ENCODE peak calls at places on chromosomes 7 and 10, in ten cellular contexts. One of them, this sample, is unnamed.

GRCh38 chr7:28170701-28171100 is 9.9 kb downstream of the JAZF1 start:
- DNase-seq in body of pancreas: no peak
- DNase-seq in fibroblast of the aortic adventitia: no peak
- DNase-seq in foreskin keratinocyte: no peak
- DNase-seq in ELF-1: no peak
- DNase-seq in NCI-H1092: no peak
- DNase-seq in GM18507: no peak
- DNase-seq in epithelial cell of esophagus: no peak
- DNase-seq in Calu3: no peak
- DNase-seq in anterior cingulate cortex: no peak
- DNase-seq in this sample: no peak

GRCh38 chr7:151754142-151754590 is 122.7 kb downstream of the PRKAG2 start:
- DNase-seq in body of pancreas: peak
- DNase-seq in epithelial cell of esophagus: peak
- DNase-seq in anterior cingulate cortex: no peak
- DNase-seq in ELF-1: peak
- DNase-seq in Calu3: peak
- DNase-seq in fibroblast of the aortic adventitia: peak
- DNase-seq in NCI-H1092: no peak
- DNase-seq in GM18507: peak
- DNase-seq in foreskin keratinocyte: peak
- DNase-seq in this sample: peak

GRCh38 chr10:69632516-69633199 is 2.6 kb downstream of the FAM241B start:
- DNase-seq in body of pancreas: no peak
- DNase-seq in anterior cingulate cortex: no peak
- DNase-seq in Calu3: no peak
- DNase-seq in ELF-1: no peak
- DNase-seq in epithelial cell of esophagus: peak
- DNase-seq in foreskin keratinocyte: peak
- DNase-seq in NCI-H1092: no peak
- DNase-seq in GM18507: no peak
- DNase-seq in fibroblast of the aortic adventitia: no peak
- DNase-seq in this sample: no peak

GRCh38 chr10:66639351-66639750 is 286.5 kb upstream of the LRRTM3 start:
- DNase-seq in GM18507: no peak
- DNase-seq in ELF-1: no peak
- DNase-seq in body of pancreas: no peak
- DNase-seq in NCI-H1092: no peak
- DNase-seq in Calu3: no peak
- DNase-seq in foreskin keratinocyte: peak
- DNase-seq in anterior cingulate cortex: no peak
- DNase-seq in fibroblast of the aortic adventitia: no peak
- DNase-seq in epithelial cell of esophagus: no peak
- DNase-seq in this sample: no peak

GRCh38 chr7:32937344-32938174 is 19.7 kb upstream of the FKBP9 start:
- DNase-seq in body of pancreas: peak
- DNase-seq in foreskin keratinocyte: no peak
- DNase-seq in epithelial cell of esophagus: no peak
- DNase-seq in anterior cingulate cortex: no peak
- DNase-seq in GM18507: no peak
- DNase-seq in Calu3: peak
- DNase-seq in ELF-1: no peak
- DNase-seq in NCI-H1092: peak
- DNase-seq in fibroblast of the aortic adventitia: peak
- DNase-seq in this sample: peak

GRCh38 chr7:31340603-31341002 is at the start of gene NEUROD6:
- DNase-seq in fibroblast of the aortic adventitia: no peak
- DNase-seq in Calu3: no peak
- DNase-seq in ELF-1: no peak
- DNase-seq in anterior cingulate cortex: no peak
- DNase-seq in foreskin keratinocyte: no peak
- DNase-seq in body of pancreas: no peak
- DNase-seq in GM18507: no peak
- DNase-seq in NCI-H1092: no peak
- DNase-seq in epithelial cell of esophagus: no peak
- DNase-seq in this sample: no peak

GRCh38 chr7:4879401-4880081 is 4.0 kb downstream of the RADIL start:
- DNase-seq in GM18507: no peak
- DNase-seq in fibroblast of the aortic adventitia: no peak
- DNase-seq in ELF-1: peak
- DNase-seq in anterior cingulate cortex: no peak
- DNase-seq in epithelial cell of esophagus: no peak
- DNase-seq in NCI-H1092: no peak
- DNase-seq in foreskin keratinocyte: no peak
- DNase-seq in Calu3: no peak
- DNase-seq in body of pancreas: no peak
- DNase-seq in this sample: no peak

GRCh38 chr10:63416376-63416775 is 49.4 kb downstream of the JMJD1C start:
- DNase-seq in fibroblast of the aortic adventitia: peak
- DNase-seq in GM18507: no peak
- DNase-seq in ELF-1: no peak
- DNase-seq in foreskin keratinocyte: no peak
- DNase-seq in Calu3: no peak
- DNase-seq in NCI-H1092: no peak
- DNase-seq in anterior cingulate cortex: no peak
- DNase-seq in body of pancreas: no peak
- DNase-seq in epithelial cell of esophagus: no peak
- DNase-seq in this sample: peak

GRCh38 chr7:99194301-99194700 is 13.6 kb downstream of the KPNA7 start:
- DNase-seq in NCI-H1092: no peak
- DNase-seq in foreskin keratinocyte: no peak
- DNase-seq in ELF-1: no peak
- DNase-seq in GM18507: no peak
- DNase-seq in fibroblast of the aortic adventitia: no peak
- DNase-seq in epithelial cell of esophagus: no peak
- DNase-seq in Calu3: no peak
- DNase-seq in anterior cingulate cortex: no peak
- DNase-seq in body of pancreas: no peak
- DNase-seq in this sample: peak

GRCh38 chr7:133789951-133790350 is 337.2 kb upstream of the LRGUK start:
- DNase-seq in foreskin keratinocyte: peak
- DNase-seq in Calu3: no peak
- DNase-seq in ELF-1: no peak
- DNase-seq in GM18507: no peak
- DNase-seq in body of pancreas: no peak
- DNase-seq in fibroblast of the aortic adventitia: no peak
- DNase-seq in epithelial cell of esophagus: peak
- DNase-seq in anterior cingulate cortex: no peak
- DNase-seq in NCI-H1092: no peak
- DNase-seq in this sample: no peak

GRCh38 chr10:118568327-118568848 is 27.1 kb downstream of the PRLHR start:
- DNase-seq in anterior cingulate cortex: no peak
- DNase-seq in NCI-H1092: peak
- DNase-seq in GM18507: peak
- DNase-seq in ELF-1: peak
- DNase-seq in epithelial cell of esophagus: peak
- DNase-seq in Calu3: peak
- DNase-seq in foreskin keratinocyte: peak
- DNase-seq in body of pancreas: peak
- DNase-seq in fibroblast of the aortic adventitia: peak
- DNase-seq in this sample: peak

GRCh38 chr7:42843209-42843800 is 68.6 kb downstream of the C7orf25 start:
- DNase-seq in NCI-H1092: peak
- DNase-seq in epithelial cell of esophagus: peak
- DNase-seq in fibroblast of the aortic adventitia: peak
- DNase-seq in body of pancreas: peak
- DNase-seq in Calu3: peak
- DNase-seq in anterior cingulate cortex: no peak
- DNase-seq in GM18507: no peak
- DNase-seq in ELF-1: peak
- DNase-seq in foreskin keratinocyte: peak
- DNase-seq in this sample: peak

GRCh38 chr10:29344073-29344820 is 55.4 kb downstream of the LYZL1 start:
- DNase-seq in Calu3: no peak
- DNase-seq in foreskin keratinocyte: no peak
- DNase-seq in GM18507: no peak
- DNase-seq in anterior cingulate cortex: no peak
- DNase-seq in epithelial cell of esophagus: peak
- DNase-seq in fibroblast of the aortic adventitia: peak
- DNase-seq in NCI-H1092: no peak
- DNase-seq in ELF-1: peak
- DNase-seq in body of pancreas: no peak
- DNase-seq in this sample: peak

GRCh38 chr7:109549461-109549860 is 979.8 kb downstream of the DNAJB9 start:
- DNase-seq in epithelial cell of esophagus: no peak
- DNase-seq in fibroblast of the aortic adventitia: no peak
- DNase-seq in GM18507: no peak
- DNase-seq in body of pancreas: no peak
- DNase-seq in NCI-H1092: no peak
- DNase-seq in foreskin keratinocyte: no peak
- DNase-seq in Calu3: no peak
- DNase-seq in ELF-1: no peak
- DNase-seq in anterior cingulate cortex: no peak
- DNase-seq in this sample: no peak

GRCh38 chr10:48322017-48322416 is 15.5 kb downstream of the MAPK8 start:
- DNase-seq in body of pancreas: no peak
- DNase-seq in foreskin keratinocyte: no peak
- DNase-seq in Calu3: no peak
- DNase-seq in ELF-1: no peak
- DNase-seq in GM18507: no peak
- DNase-seq in NCI-H1092: no peak
- DNase-seq in anterior cingulate cortex: no peak
- DNase-seq in fibroblast of the aortic adventitia: no peak
- DNase-seq in epithelial cell of esophagus: no peak
- DNase-seq in this sample: peak

GRCh38 chr7:32158076-32158475 is 87.9 kb upstream of the PDE1C start:
- DNase-seq in epithelial cell of esophagus: peak
- DNase-seq in anterior cingulate cortex: no peak
- DNase-seq in GM18507: no peak
- DNase-seq in NCI-H1092: no peak
- DNase-seq in foreskin keratinocyte: no peak
- DNase-seq in Calu3: no peak
- DNase-seq in fibroblast of the aortic adventitia: no peak
- DNase-seq in body of pancreas: no peak
- DNase-seq in ELF-1: no peak
- DNase-seq in this sample: no peak

GRCh38 chr10:79018591-79019011 is 50.2 kb upstream of the ZMIZ1 start:
- DNase-seq in epithelial cell of esophagus: peak
- DNase-seq in foreskin keratinocyte: peak
- DNase-seq in GM18507: no peak
- DNase-seq in NCI-H1092: no peak
- DNase-seq in ELF-1: no peak
- DNase-seq in fibroblast of the aortic adventitia: no peak
- DNase-seq in anterior cingulate cortex: no peak
- DNase-seq in body of pancreas: no peak
- DNase-seq in Calu3: no peak
- DNase-seq in this sample: no peak

GRCh38 chr10:17031656-17032630 is 97.7 kb downstream of the CUBN start:
- DNase-seq in NCI-H1092: no peak
- DNase-seq in Calu3: no peak
- DNase-seq in GM18507: no peak
- DNase-seq in fibroblast of the aortic adventitia: no peak
- DNase-seq in anterior cingulate cortex: no peak
- DNase-seq in ELF-1: no peak
- DNase-seq in foreskin keratinocyte: no peak
- DNase-seq in body of pancreas: no peak
- DNase-seq in epithelial cell of esophagus: no peak
- DNase-seq in this sample: no peak

GRCh38 chr7:158957921-158958471 is 101.6 kb downstream of the DYNC2I1 start:
- DNase-seq in fibroblast of the aortic adventitia: no peak
- DNase-seq in GM18507: no peak
- DNase-seq in epithelial cell of esophagus: peak
- DNase-seq in ELF-1: peak
- DNase-seq in Calu3: peak
- DNase-seq in body of pancreas: peak
- DNase-seq in foreskin keratinocyte: no peak
- DNase-seq in NCI-H1092: peak
- DNase-seq in anterior cingulate cortex: no peak
- DNase-seq in this sample: no peak

GRCh38 chr10:71708301-71708703 is 11.3 kb downstream of the C10orf105 start:
- DNase-seq in ELF-1: peak
- DNase-seq in NCI-H1092: peak
- DNase-seq in fibroblast of the aortic adventitia: peak
- DNase-seq in anterior cingulate cortex: no peak
- DNase-seq in foreskin keratinocyte: no peak
- DNase-seq in epithelial cell of esophagus: peak
- DNase-seq in body of pancreas: peak
- DNase-seq in GM18507: no peak
- DNase-seq in Calu3: peak
- DNase-seq in this sample: peak

GRCh38 chr7:8638076-8638475 is 204.7 kb downstream of the NXPH1 start:
- DNase-seq in body of pancreas: peak
- DNase-seq in NCI-H1092: peak
- DNase-seq in GM18507: no peak
- DNase-seq in Calu3: no peak
- DNase-seq in fibroblast of the aortic adventitia: no peak
- DNase-seq in ELF-1: no peak
- DNase-seq in foreskin keratinocyte: no peak
- DNase-seq in anterior cingulate cortex: no peak
- DNase-seq in epithelial cell of esophagus: no peak
- DNase-seq in this sample: no peak

GRCh38 chr10:124619195-124619594 is 125.0 kb downstream of the FAM53B start:
- DNase-seq in ELF-1: no peak
- DNase-seq in fibroblast of the aortic adventitia: no peak
- DNase-seq in epithelial cell of esophagus: peak
- DNase-seq in GM18507: no peak
- DNase-seq in Calu3: peak
- DNase-seq in NCI-H1092: peak
- DNase-seq in anterior cingulate cortex: no peak
- DNase-seq in foreskin keratinocyte: peak
- DNase-seq in body of pancreas: no peak
- DNase-seq in this sample: no peak

GRCh38 chr7:2809903-2810628 is 34.0 kb downstream of the GNA12 start:
- DNase-seq in Calu3: no peak
- DNase-seq in NCI-H1092: no peak
- DNase-seq in fibroblast of the aortic adventitia: no peak
- DNase-seq in ELF-1: no peak
- DNase-seq in epithelial cell of esophagus: no peak
- DNase-seq in GM18507: no peak
- DNase-seq in foreskin keratinocyte: no peak
- DNase-seq in body of pancreas: no peak
- DNase-seq in anterior cingulate cortex: no peak
- DNase-seq in this sample: peak

GRCh38 chr7:127158659-127159058 is 94.1 kb downstream of the GRM8 start:
- DNase-seq in fibroblast of the aortic adventitia: no peak
- DNase-seq in epithelial cell of esophagus: peak
- DNase-seq in body of pancreas: no peak
- DNase-seq in NCI-H1092: no peak
- DNase-seq in anterior cingulate cortex: no peak
- DNase-seq in Calu3: no peak
- DNase-seq in foreskin keratinocyte: no peak
- DNase-seq in ELF-1: peak
- DNase-seq in GM18507: no peak
- DNase-seq in this sample: peak

GRCh38 chr7:140023728-140024127 is 39.0 kb downstream of the PARP12 start:
- DNase-seq in NCI-H1092: no peak
- DNase-seq in ELF-1: no peak
- DNase-seq in Calu3: no peak
- DNase-seq in foreskin keratinocyte: no peak
- DNase-seq in fibroblast of the aortic adventitia: no peak
- DNase-seq in body of pancreas: no peak
- DNase-seq in epithelial cell of esophagus: no peak
- DNase-seq in GM18507: no peak
- DNase-seq in anterior cingulate cortex: no peak
- DNase-seq in this sample: no peak

GRCh38 chr7:76512941-76513816 is 2.8 kb downstream of the UPK3B start:
- DNase-seq in Calu3: peak
- DNase-seq in GM18507: no peak
- DNase-seq in epithelial cell of esophagus: no peak
- DNase-seq in fibroblast of the aortic adventitia: no peak
- DNase-seq in ELF-1: peak
- DNase-seq in foreskin keratinocyte: no peak
- DNase-seq in NCI-H1092: no peak
- DNase-seq in anterior cingulate cortex: no peak
- DNase-seq in body of pancreas: no peak
- DNase-seq in this sample: peak

GRCh38 chr10:129968937-129969527 is 5.0 kb upstream of the EBF3 start:
- DNase-seq in Calu3: no peak
- DNase-seq in foreskin keratinocyte: no peak
- DNase-seq in anterior cingulate cortex: no peak
- DNase-seq in GM18507: no peak
- DNase-seq in body of pancreas: peak
- DNase-seq in NCI-H1092: peak
- DNase-seq in epithelial cell of esophagus: peak
- DNase-seq in ELF-1: peak
- DNase-seq in fibroblast of the aortic adventitia: peak
- DNase-seq in this sample: peak

GRCh38 chr10:5292196-5292735 is 72.5 kb upstream of the UCN3 start:
- DNase-seq in body of pancreas: no peak
- DNase-seq in Calu3: no peak
- DNase-seq in ELF-1: no peak
- DNase-seq in anterior cingulate cortex: no peak
- DNase-seq in foreskin keratinocyte: no peak
- DNase-seq in GM18507: no peak
- DNase-seq in epithelial cell of esophagus: peak
- DNase-seq in NCI-H1092: no peak
- DNase-seq in fibroblast of the aortic adventitia: no peak
- DNase-seq in this sample: no peak